ENCODE peak calls at places on chromosomes 1 and 21, in seven cellular contexts. M is type B pancreatic cell; T is activated CD4-positive, alpha-beta T cell treated with anti-CD3 and anti-CD28 coated beads for 36 hours; C is transverse colon; J is renal cortical epithelial cell; I is stimulated activated CD8-positive, alpha-beta memory T cell treated with anti-CD3 and anti-CD28 coated beads, Interleukin-12 subunit alpha, Interleukin-12 subunit beta, amount 100 ng/mL, for 4 hours; Y is H9. W is an unnamed sample.

GRCh38 chr1:198123146-198123545 is 33.7 kb upstream of the NEK7 start:
- DNase-seq in M (no peak), T (no peak), C (no peak), J (no peak), I (no peak), Y (no peak), W (no peak)

GRCh38 chr1:109786107-109786470 is 22.4 kb upstream of the EPS8L3 start:
- DNase-seq in M (no peak), T (no peak), C (peak), J (no peak), I (no peak), Y (no peak), W (no peak)

GRCh38 chr21:45098867-45099266 is 24.5 kb downstream of the ADARB1 start:
- DNase-seq in M (no peak), T (no peak), C (no peak), J (peak), I (no peak), Y (no peak), W (no peak)

GRCh38 chr1:118974641-118975040 is 13.5 kb downstream of the TBX15 start:
- DNase-seq in M (no peak), T (no peak), C (no peak), J (no peak), I (no peak), Y (no peak), W (no peak)

GRCh38 chr1:77631751-77632150 is 50.7 kb downstream of the ZZZ3 start:
- DNase-seq in M (no peak), T (no peak), C (no peak), J (no peak), I (no peak), Y (no peak), W (no peak)

GRCh38 chr1:224211262-224211962 is 28.4 kb downstream of the DEGS1 start:
- DNase-seq in M (no peak), T (peak), C (peak), J (peak), I (no peak), Y (no peak), W (no peak)

GRCh38 chr1:153533689-153534201 is 2.0 kb downstream of the S100A6 start:
- DNase-seq in M (no peak), T (peak), C (peak), J (peak), I (no peak), Y (no peak), W (peak)

GRCh38 chr1:62070384-62071011 is 124.2 kb upstream of the L1TD1 start:
- DNase-seq in M (no peak), T (peak), C (no peak), J (no peak), I (no peak), Y (no peak), W (no peak)

GRCh38 chr1:27632387-27633297 is 2.3 kb downstream of the FGR start:
- DNase-seq in M (no peak), T (peak), C (no peak), J (no peak), I (peak), Y (no peak), W (peak)

GRCh38 chr1:9768983-9769382 is 54.8 kb downstream of the CLSTN1 start:
- DNase-seq in M (no peak), T (no peak), C (no peak), J (no peak), I (no peak), Y (no peak), W (no peak)

GRCh38 chr1:154974086-154974807 is at the start of gene CKS1B:
- DNase-seq in M (peak), T (peak), C (peak), J (peak), I (peak), Y (peak), W (peak)

GRCh38 chr21:46001821-46002681 is 20.5 kb downstream of the COL6A1 start:
- DNase-seq in M (no peak), T (no peak), C (no peak), J (no peak), I (no peak), Y (peak), W (peak)

GRCh38 chr1:27598902-27599528 is 4.9 kb downstream of the AHDC1 start:
- DNase-seq in M (no peak), T (peak), C (peak), J (peak), I (peak), Y (no peak), W (no peak)

GRCh38 chr21:45541221-45542039 is 810 bp downstream of the SLC19A1 start:
- DNase-seq in M (peak), T (peak), C (peak), J (no peak), I (peak), Y (peak), W (peak)

GRCh38 chr1:61287734-61288133 is 205.4 kb downstream of the NFIA start:
- DNase-seq in M (no peak), T (no peak), C (no peak), J (peak), I (no peak), Y (no peak), W (no peak)

GRCh38 chr1:60809204-60809985 is 273.0 kb upstream of the NFIA start:
- DNase-seq in M (no peak), T (no peak), C (no peak), J (no peak), I (no peak), Y (no peak), W (no peak)

GRCh38 chr1:32337855-32338636 is 2.0 kb upstream of the MARCKSL1 start:
- DNase-seq in M (no peak), T (peak), C (peak), J (no peak), I (no peak), Y (no peak), W (peak)

GRCh38 chr21:36385909-36386642 is 884 bp downstream of the CHAF1B start:
- DNase-seq in M (peak), T (no peak), C (no peak), J (no peak), I (no peak), Y (no peak), W (no peak)

GRCh38 chr21:41142051-41142795 is 25.7 kb upstream of the BACE2 start:
- DNase-seq in M (no peak), T (no peak), C (no peak), J (peak), I (no peak), Y (peak), W (no peak)

GRCh38 chr1:51425955-51426354 is 93.1 kb downstream of the EPS15 start:
- DNase-seq in M (no peak), T (no peak), C (no peak), J (no peak), I (no peak), Y (no peak), W (no peak)

GRCh38 chr1:54415986-54416385 is 9.8 kb upstream of the SSBP3 start:
- DNase-seq in M (no peak), T (no peak), C (no peak), J (no peak), I (no peak), Y (no peak), W (no peak)

GRCh38 chr1:96772349-96772748 is 50.8 kb downstream of the PTBP2 start:
- DNase-seq in M (no peak), T (no peak), C (no peak), J (no peak), I (no peak), Y (no peak), W (no peak)

GRCh38 chr21:29812947-29813346 is 126.8 kb downstream of the GRIK1 start:
- DNase-seq in M (no peak), T (no peak), C (no peak), J (no peak), I (no peak), Y (no peak), W (no peak)

GRCh38 chr1:48572632-48573258 is 100.7 kb upstream of the SPATA6 start:
- DNase-seq in M (peak), T (peak), C (peak), J (peak), I (no peak), Y (peak), W (no peak)

GRCh38 chr1:111190931-111191451 is 9.5 kb downstream of the DENND2D start:
- DNase-seq in M (no peak), T (no peak), C (no peak), J (peak), I (no peak), Y (no peak), W (no peak)

GRCh38 chr1:217895817-217896216 is 264.7 kb downstream of the SPATA17 start:
- DNase-seq in M (no peak), T (no peak), C (no peak), J (no peak), I (no peak), Y (no peak), W (no peak)

GRCh38 chr1:204574016-204574855 is 58.0 kb downstream of the MDM4 start:
- DNase-seq in M (no peak), T (no peak), C (no peak), J (no peak), I (no peak), Y (no peak), W (no peak)

GRCh38 chr1:25167269-25168192 is 64.8 kb downstream of the SYF2 start:
- DNase-seq in M (no peak), T (no peak), C (peak), J (no peak), I (no peak), Y (no peak), W (no peak)

GRCh38 chr1:236795757-236796719 is 946 bp downstream of the MTR start:
- DNase-seq in M (no peak), T (peak), C (no peak), J (peak), I (no peak), Y (no peak), W (no peak)

GRCh38 chr1:183676515-183677189 is 23.5 kb upstream of the APOBEC4 start:
- DNase-seq in M (no peak), T (no peak), C (no peak), J (no peak), I (no peak), Y (no peak), W (no peak)